ENCODE peak calls at places on chromosome 3, in eight cellular contexts. B is MCF 10A; Y is EH; H is activated CD4-positive, alpha-beta memory T cell treated with anti-CD3 and anti-CD28 coated beads for 36 hours; W is AML-193; S is T follicular helper cell; X is activated T-cell treated with anti-CD3 and anti-CD28 coated beads for 1 hour; I is GM04503. R is an unnamed sample.

GRCh38 chr3:172347895-172348680 is 100.2 kb downstream of the GHSR start:
- DNase-seq in B (no peak), H (no peak), Y (no peak), X (no peak), W (no peak), S (no peak), I (no peak), R (no peak)

GRCh38 chr3:134064081-134064480 is 34.4 kb upstream of the SLCO2A1 start:
- DNase-seq in W (no peak), Y (no peak), B (no peak), X (no peak), S (no peak), I (no peak), H (no peak), R (no peak)

GRCh38 chr3:45082139-45082538 is 56.0 kb downstream of the CLEC3B start:
- DNase-seq in B (no peak), W (no peak), H (no peak), I (no peak), X (no peak), Y (peak), S (no peak), R (no peak)

GRCh38 chr3:97793415-97794019 is 28.3 kb upstream of the CRYBG3 start:
- DNase-seq in Y (peak), B (peak), S (no peak), X (no peak), I (no peak), W (peak), H (no peak), R (no peak)

GRCh38 chr3:43583481-43583880 is 38.3 kb downstream of the ANO10 start:
- DNase-seq in B (no peak), H (peak), X (no peak), S (no peak), W (no peak), Y (peak), I (no peak), R (no peak)

GRCh38 chr3:23797490-23797889 is 8.3 kb upstream of the UBE2E1 start:
- DNase-seq in I (no peak), H (peak), B (no peak), W (no peak), X (no peak), Y (no peak), S (no peak), R (no peak)

GRCh38 chr3:133459400-133459799 is 59.5 kb downstream of the BFSP2 start:
- DNase-seq in Y (peak), H (no peak), W (no peak), I (no peak), S (no peak), B (no peak), X (no peak), R (no peak)

GRCh38 chr3:38578551-38578950 is 70.9 kb downstream of the SCN5A start:
- DNase-seq in W (no peak), H (no peak), Y (no peak), B (no peak), S (no peak), I (no peak), X (no peak), R (no peak)

GRCh38 chr3:6860911-6861330 is at the start of gene GRM7:
- DNase-seq in S (no peak), I (no peak), H (no peak), W (no peak), X (no peak), B (no peak), Y (no peak), R (no peak)

GRCh38 chr3:67357610-67358458 is 296.6 kb downstream of the SUCLG2 start:
- DNase-seq in Y (peak), W (peak), B (peak), I (no peak), S (no peak), H (no peak), X (no peak), R (no peak)

GRCh38 chr3:13173186-13173585 is 100.0 kb upstream of the IQSEC1 start:
- DNase-seq in S (no peak), H (no peak), Y (no peak), W (no peak), I (no peak), X (no peak), B (no peak), R (no peak)

GRCh38 chr3:52514576-52514975 is 19.1 kb downstream of the NT5DC2 start:
- DNase-seq in B (no peak), W (no peak), I (no peak), S (no peak), H (no peak), X (no peak), Y (no peak), R (no peak)

GRCh38 chr3:8539419-8539818 is 37.8 kb downstream of the LMCD1 start:
- DNase-seq in Y (peak), X (no peak), S (no peak), H (no peak), I (no peak), W (no peak), B (no peak), R (no peak)

GRCh38 chr3:194879126-194879887 is 193.6 kb downstream of the FAM43A start:
- DNase-seq in S (no peak), B (no peak), Y (no peak), I (no peak), H (no peak), X (no peak), W (peak), R (no peak)

GRCh38 chr3:47057212-47057671 is 77.8 kb downstream of the NBEAL2 start:
- DNase-seq in S (peak), W (no peak), X (peak), Y (peak), I (no peak), B (no peak), H (peak), R (peak)

GRCh38 chr3:141231923-141232861 is 567 bp downstream of the PXYLP1 start:
- DNase-seq in H (peak), Y (peak), X (peak), S (no peak), W (no peak), B (peak), I (no peak), R (peak)

GRCh38 chr3:59052803-59053411 is 3.1 kb upstream of the CFAP20DC start:
- DNase-seq in W (peak), S (no peak), I (peak), H (no peak), X (no peak), Y (peak), B (peak), R (no peak)

GRCh38 chr3:186902713-186903112 is 27.6 kb upstream of the ST6GAL1 start:
- DNase-seq in S (no peak), Y (no peak), H (no peak), W (no peak), I (no peak), X (no peak), B (no peak), R (no peak)

GRCh38 chr3:126538966-126539365 is 15.0 kb downstream of the CHST13 start:
- DNase-seq in I (no peak), H (no peak), W (no peak), S (no peak), X (no peak), B (no peak), Y (no peak), R (no peak)

GRCh38 chr3:63967675-63968611 is 55.4 kb downstream of the PSMD6 start:
- DNase-seq in S (peak), H (peak), W (peak), B (peak), X (no peak), Y (peak), I (no peak), R (peak)